ENCODE peak calls at places on chromosomes 1 and 21, in nine cellular contexts. One of them, this sample, is unnamed.

GRCh38 chr1:197911172-197911856 is 5.9 kb upstream of the LHX9 start:
- DNase-seq in PC-9: peak
- DNase-seq in HS-5: no peak
- DNase-seq in activated CD4-positive, CD25-positive, alpha-beta regulatory T cell treated with anti-CD3 and anti-CD28 coated beads, Interleukin-2, amount 50 U/mL, for 16 hours: no peak
- DNase-seq in posterior cingulate gyrus: no peak
- DNase-seq in glomerular endothelial cell: no peak
- DNase-seq in spleen: no peak
- DNase-seq in PC-3: no peak
- DNase-seq in AG10803: no peak
- DNase-seq in this sample: no peak

GRCh38 chr21:32888971-32889370 is 117.4 kb upstream of the PAXBP1 start:
- DNase-seq in PC-3: no peak
- DNase-seq in activated CD4-positive, CD25-positive, alpha-beta regulatory T cell treated with anti-CD3 and anti-CD28 coated beads, Interleukin-2, amount 50 U/mL, for 16 hours: no peak
- DNase-seq in HS-5: peak
- DNase-seq in spleen: no peak
- DNase-seq in PC-9: no peak
- DNase-seq in posterior cingulate gyrus: no peak
- DNase-seq in glomerular endothelial cell: no peak
- DNase-seq in AG10803: peak
- DNase-seq in this sample: no peak

GRCh38 chr1:147612366-147612765 is 58.0 kb downstream of the ACP6 start:
- DNase-seq in glomerular endothelial cell: no peak
- DNase-seq in activated CD4-positive, CD25-positive, alpha-beta regulatory T cell treated with anti-CD3 and anti-CD28 coated beads, Interleukin-2, amount 50 U/mL, for 16 hours: no peak
- DNase-seq in HS-5: no peak
- DNase-seq in AG10803: no peak
- DNase-seq in PC-3: peak
- DNase-seq in spleen: no peak
- DNase-seq in posterior cingulate gyrus: no peak
- DNase-seq in PC-9: no peak
- DNase-seq in this sample: no peak

GRCh38 chr1:56501888-56502287 is 77.5 kb downstream of the PLPP3 start:
- DNase-seq in activated CD4-positive, CD25-positive, alpha-beta regulatory T cell treated with anti-CD3 and anti-CD28 coated beads, Interleukin-2, amount 50 U/mL, for 16 hours: no peak
- DNase-seq in glomerular endothelial cell: no peak
- DNase-seq in PC-3: no peak
- DNase-seq in HS-5: no peak
- DNase-seq in spleen: no peak
- DNase-seq in AG10803: no peak
- DNase-seq in posterior cingulate gyrus: no peak
- DNase-seq in PC-9: no peak
- DNase-seq in this sample: no peak

GRCh38 chr1:65658122-65658521 is 134.6 kb upstream of the PDE4B start:
- DNase-seq in HS-5: peak
- DNase-seq in posterior cingulate gyrus: no peak
- DNase-seq in PC-3: peak
- DNase-seq in spleen: no peak
- DNase-seq in PC-9: no peak
- DNase-seq in activated CD4-positive, CD25-positive, alpha-beta regulatory T cell treated with anti-CD3 and anti-CD28 coated beads, Interleukin-2, amount 50 U/mL, for 16 hours: no peak
- DNase-seq in AG10803: peak
- DNase-seq in glomerular endothelial cell: no peak
- DNase-seq in this sample: no peak

GRCh38 chr1:187626056-187626455 is 797.3 kb downstream of the PLA2G4A start:
- DNase-seq in glomerular endothelial cell: no peak
- DNase-seq in PC-9: no peak
- DNase-seq in AG10803: no peak
- DNase-seq in PC-3: no peak
- DNase-seq in posterior cingulate gyrus: no peak
- DNase-seq in spleen: no peak
- DNase-seq in HS-5: no peak
- DNase-seq in activated CD4-positive, CD25-positive, alpha-beta regulatory T cell treated with anti-CD3 and anti-CD28 coated beads, Interleukin-2, amount 50 U/mL, for 16 hours: no peak
- DNase-seq in this sample: no peak

GRCh38 chr1:2322065-2322571 is 69.2 kb downstream of the MORN1 start:
- DNase-seq in PC-9: peak
- DNase-seq in posterior cingulate gyrus: no peak
- DNase-seq in spleen: no peak
- DNase-seq in HS-5: no peak
- DNase-seq in PC-3: no peak
- DNase-seq in glomerular endothelial cell: peak
- DNase-seq in activated CD4-positive, CD25-positive, alpha-beta regulatory T cell treated with anti-CD3 and anti-CD28 coated beads, Interleukin-2, amount 50 U/mL, for 16 hours: no peak
- DNase-seq in AG10803: peak
- DNase-seq in this sample: peak

GRCh38 chr1:39569034-39569433 is 7.6 kb downstream of the PABPC4 start:
- DNase-seq in AG10803: no peak
- DNase-seq in PC-9: no peak
- DNase-seq in PC-3: no peak
- DNase-seq in glomerular endothelial cell: no peak
- DNase-seq in spleen: no peak
- DNase-seq in HS-5: no peak
- DNase-seq in activated CD4-positive, CD25-positive, alpha-beta regulatory T cell treated with anti-CD3 and anti-CD28 coated beads, Interleukin-2, amount 50 U/mL, for 16 hours: no peak
- DNase-seq in posterior cingulate gyrus: no peak
- DNase-seq in this sample: no peak

GRCh38 chr1:17922833-17923232 is 167.7 kb downstream of the ACTL8 start:
- DNase-seq in posterior cingulate gyrus: peak
- DNase-seq in activated CD4-positive, CD25-positive, alpha-beta regulatory T cell treated with anti-CD3 and anti-CD28 coated beads, Interleukin-2, amount 50 U/mL, for 16 hours: no peak
- DNase-seq in glomerular endothelial cell: no peak
- DNase-seq in spleen: peak
- DNase-seq in PC-9: peak
- DNase-seq in AG10803: peak
- DNase-seq in PC-3: peak
- DNase-seq in HS-5: no peak
- DNase-seq in this sample: no peak

GRCh38 chr1:9737716-9738115 is 86.0 kb downstream of the CLSTN1 start:
- DNase-seq in PC-9: no peak
- DNase-seq in activated CD4-positive, CD25-positive, alpha-beta regulatory T cell treated with anti-CD3 and anti-CD28 coated beads, Interleukin-2, amount 50 U/mL, for 16 hours: no peak
- DNase-seq in HS-5: no peak
- DNase-seq in posterior cingulate gyrus: no peak
- DNase-seq in spleen: no peak
- DNase-seq in glomerular endothelial cell: no peak
- DNase-seq in AG10803: no peak
- DNase-seq in PC-3: no peak
- DNase-seq in this sample: no peak

GRCh38 chr1:219340796-219341195 is 167.1 kb downstream of the LYPLAL1 start:
- DNase-seq in HS-5: no peak
- DNase-seq in PC-3: peak
- DNase-seq in glomerular endothelial cell: no peak
- DNase-seq in posterior cingulate gyrus: no peak
- DNase-seq in PC-9: no peak
- DNase-seq in AG10803: no peak
- DNase-seq in activated CD4-positive, CD25-positive, alpha-beta regulatory T cell treated with anti-CD3 and anti-CD28 coated beads, Interleukin-2, amount 50 U/mL, for 16 hours: no peak
- DNase-seq in spleen: no peak
- DNase-seq in this sample: no peak

GRCh38 chr1:62529227-62529626 is 68.1 kb upstream of the ANGPTL3 start:
- DNase-seq in AG10803: no peak
- DNase-seq in spleen: no peak
- DNase-seq in posterior cingulate gyrus: no peak
- DNase-seq in HS-5: no peak
- DNase-seq in PC-3: no peak
- DNase-seq in PC-9: no peak
- DNase-seq in glomerular endothelial cell: no peak
- DNase-seq in activated CD4-positive, CD25-positive, alpha-beta regulatory T cell treated with anti-CD3 and anti-CD28 coated beads, Interleukin-2, amount 50 U/mL, for 16 hours: no peak
- DNase-seq in this sample: no peak

GRCh38 chr1:41689596-41689995 is 205.1 kb upstream of the EDN2 start:
- DNase-seq in PC-9: no peak
- DNase-seq in glomerular endothelial cell: no peak
- DNase-seq in HS-5: no peak
- DNase-seq in posterior cingulate gyrus: peak
- DNase-seq in spleen: peak
- DNase-seq in activated CD4-positive, CD25-positive, alpha-beta regulatory T cell treated with anti-CD3 and anti-CD28 coated beads, Interleukin-2, amount 50 U/mL, for 16 hours: no peak
- DNase-seq in AG10803: no peak
- DNase-seq in PC-3: no peak
- DNase-seq in this sample: no peak

This sample was measured in posterior vena cava.